ENCODE peak calls at places on chromosomes 1 and 21, in six cellular contexts. One of them, this sample, is unnamed.

GRCh38 chr1:227318003-227318851 is at the start of gene CDC42BPA:
- DNase-seq in dorsolateral prefrontal cortex: peak; percentile 72
- DNase-seq in hippocampal formation: peak; percentile 86
- DNase-seq in hepatic stellate cell: peak; percentile 92
- DNase-seq in activated CD8-positive, alpha-beta T cell treated with anti-CD3 and anti-CD28 coated beads for 36 hours: peak; percentile 46
- DNase-seq in effector memory CD8-positive, alpha-beta T cell: peak; percentile 16
- DNase-seq in this sample: no peak

GRCh38 chr21:44011123-44011773 is 861 bp upstream of the TRAPPC10 start:
- DNase-seq in dorsolateral prefrontal cortex: no peak
- DNase-seq in hippocampal formation: no peak
- DNase-seq in hepatic stellate cell: no peak
- DNase-seq in activated CD8-positive, alpha-beta T cell treated with anti-CD3 and anti-CD28 coated beads for 36 hours: no peak
- DNase-seq in effector memory CD8-positive, alpha-beta T cell: no peak
- DNase-seq in this sample: no peak

GRCh38 chr1:53549781-53550180 is 90.6 kb downstream of the DMRTB1 start:
- DNase-seq in dorsolateral prefrontal cortex: no peak
- DNase-seq in hippocampal formation: no peak
- DNase-seq in hepatic stellate cell: no peak
- DNase-seq in activated CD8-positive, alpha-beta T cell treated with anti-CD3 and anti-CD28 coated beads for 36 hours: no peak
- DNase-seq in effector memory CD8-positive, alpha-beta T cell: no peak
- DNase-seq in this sample: no peak

GRCh38 chr1:160309183-160309535 is 24.2 kb upstream of the PEX19 start:
- DNase-seq in dorsolateral prefrontal cortex: no peak
- DNase-seq in hippocampal formation: no peak
- DNase-seq in hepatic stellate cell: peak; percentile 19
- DNase-seq in activated CD8-positive, alpha-beta T cell treated with anti-CD3 and anti-CD28 coated beads for 36 hours: no peak
- DNase-seq in effector memory CD8-positive, alpha-beta T cell: no peak
- DNase-seq in this sample: no peak

GRCh38 chr1:248688527-248689298 is 13.9 kb downstream of the OR14I1 start:
- DNase-seq in dorsolateral prefrontal cortex: no peak
- DNase-seq in hippocampal formation: no peak
- DNase-seq in hepatic stellate cell: no peak
- DNase-seq in activated CD8-positive, alpha-beta T cell treated with anti-CD3 and anti-CD28 coated beads for 36 hours: no peak
- DNase-seq in effector memory CD8-positive, alpha-beta T cell: no peak
- DNase-seq in this sample: no peak

GRCh38 chr1:8351693-8352470 is 34.0 kb downstream of the SLC45A1 start:
- DNase-seq in dorsolateral prefrontal cortex: no peak
- DNase-seq in hippocampal formation: no peak
- DNase-seq in hepatic stellate cell: no peak
- DNase-seq in activated CD8-positive, alpha-beta T cell treated with anti-CD3 and anti-CD28 coated beads for 36 hours: peak; percentile 31
- DNase-seq in effector memory CD8-positive, alpha-beta T cell: no peak
- DNase-seq in this sample: no peak

GRCh38 chr1:45348966-45349677 is 8.9 kb upstream of the MUTYH start:
- DNase-seq in dorsolateral prefrontal cortex: peak; percentile 81
- DNase-seq in hippocampal formation: no peak
- DNase-seq in hepatic stellate cell: no peak
- DNase-seq in activated CD8-positive, alpha-beta T cell treated with anti-CD3 and anti-CD28 coated beads for 36 hours: no peak
- DNase-seq in effector memory CD8-positive, alpha-beta T cell: no peak
- DNase-seq in this sample: no peak

GRCh38 chr1:27621067-27621920 is 13.7 kb downstream of the FGR start:
- DNase-seq in dorsolateral prefrontal cortex: no peak
- DNase-seq in hippocampal formation: no peak
- DNase-seq in hepatic stellate cell: no peak
- DNase-seq in activated CD8-positive, alpha-beta T cell treated with anti-CD3 and anti-CD28 coated beads for 36 hours: no peak
- DNase-seq in effector memory CD8-positive, alpha-beta T cell: no peak
- DNase-seq in this sample: no peak

GRCh38 chr1:87883906-87884305 is 555.2 kb downstream of the LMO4 start:
- DNase-seq in dorsolateral prefrontal cortex: no peak
- DNase-seq in hippocampal formation: no peak
- DNase-seq in hepatic stellate cell: no peak
- DNase-seq in activated CD8-positive, alpha-beta T cell treated with anti-CD3 and anti-CD28 coated beads for 36 hours: no peak
- DNase-seq in effector memory CD8-positive, alpha-beta T cell: no peak
- DNase-seq in this sample: no peak

GRCh38 chr1:111568160-111568559 is 51.4 kb upstream of the RAP1A start:
- DNase-seq in dorsolateral prefrontal cortex: no peak
- DNase-seq in hippocampal formation: no peak
- DNase-seq in hepatic stellate cell: no peak
- DNase-seq in activated CD8-positive, alpha-beta T cell treated with anti-CD3 and anti-CD28 coated beads for 36 hours: no peak
- DNase-seq in effector memory CD8-positive, alpha-beta T cell: no peak
- DNase-seq in this sample: no peak

GRCh38 chr1:5745776-5746610 is 246.2 kb downstream of the NPHP4 start:
- DNase-seq in dorsolateral prefrontal cortex: peak; percentile 62
- DNase-seq in hippocampal formation: peak; percentile 41
- DNase-seq in hepatic stellate cell: peak; percentile 88
- DNase-seq in activated CD8-positive, alpha-beta T cell treated with anti-CD3 and anti-CD28 coated beads for 36 hours: peak; percentile 63
- DNase-seq in effector memory CD8-positive, alpha-beta T cell: peak; percentile 61
- DNase-seq in this sample: peak; percentile 39

GRCh38 chr1:50156241-50157010 is 47.7 kb downstream of the ELAVL4 start:
- DNase-seq in dorsolateral prefrontal cortex: no peak
- DNase-seq in hippocampal formation: no peak
- DNase-seq in hepatic stellate cell: no peak
- DNase-seq in activated CD8-positive, alpha-beta T cell treated with anti-CD3 and anti-CD28 coated beads for 36 hours: no peak
- DNase-seq in effector memory CD8-positive, alpha-beta T cell: no peak
- DNase-seq in this sample: no peak

GRCh38 chr21:43905726-43906455 is 40.9 kb downstream of the AGPAT3 start:
- DNase-seq in dorsolateral prefrontal cortex: no peak
- DNase-seq in hippocampal formation: no peak
- DNase-seq in hepatic stellate cell: no peak
- DNase-seq in activated CD8-positive, alpha-beta T cell treated with anti-CD3 and anti-CD28 coated beads for 36 hours: no peak
- DNase-seq in effector memory CD8-positive, alpha-beta T cell: no peak
- DNase-seq in this sample: no peak

GRCh38 chr1:244197851-244198375 is 146.8 kb downstream of the ZBTB18 start:
- DNase-seq in dorsolateral prefrontal cortex: no peak
- DNase-seq in hippocampal formation: no peak
- DNase-seq in hepatic stellate cell: no peak
- DNase-seq in activated CD8-positive, alpha-beta T cell treated with anti-CD3 and anti-CD28 coated beads for 36 hours: no peak
- DNase-seq in effector memory CD8-positive, alpha-beta T cell: no peak
- DNase-seq in this sample: no peak

GRCh38 chr1:8244304-8244703 is 73.6 kb upstream of the SLC45A1 start:
- DNase-seq in dorsolateral prefrontal cortex: no peak
- DNase-seq in hippocampal formation: no peak
- DNase-seq in hepatic stellate cell: no peak
- DNase-seq in activated CD8-positive, alpha-beta T cell treated with anti-CD3 and anti-CD28 coated beads for 36 hours: no peak
- DNase-seq in effector memory CD8-positive, alpha-beta T cell: no peak
- DNase-seq in this sample: no peak

GRCh38 chr1:25081496-25081895 is 150.8 kb downstream of the SYF2 start:
- DNase-seq in dorsolateral prefrontal cortex: no peak
- DNase-seq in hippocampal formation: no peak
- DNase-seq in hepatic stellate cell: no peak
- DNase-seq in activated CD8-positive, alpha-beta T cell treated with anti-CD3 and anti-CD28 coated beads for 36 hours: no peak
- DNase-seq in effector memory CD8-positive, alpha-beta T cell: no peak
- DNase-seq in this sample: no peak

GRCh38 chr1:234890694-234891093 is 237.9 kb downstream of the TOMM20 start:
- DNase-seq in dorsolateral prefrontal cortex: no peak
- DNase-seq in hippocampal formation: no peak
- DNase-seq in hepatic stellate cell: no peak
- DNase-seq in activated CD8-positive, alpha-beta T cell treated with anti-CD3 and anti-CD28 coated beads for 36 hours: no peak
- DNase-seq in effector memory CD8-positive, alpha-beta T cell: no peak
- DNase-seq in this sample: no peak

GRCh38 chr1:164693564-164694359 is 134.8 kb downstream of the PBX1 start:
- DNase-seq in dorsolateral prefrontal cortex: no peak
- DNase-seq in hippocampal formation: no peak
- DNase-seq in hepatic stellate cell: no peak
- DNase-seq in activated CD8-positive, alpha-beta T cell treated with anti-CD3 and anti-CD28 coated beads for 36 hours: no peak
- DNase-seq in effector memory CD8-positive, alpha-beta T cell: no peak
- DNase-seq in this sample: no peak

GRCh38 chr1:17550684-17551584 is 11.4 kb downstream of the ARHGEF10L start:
- DNase-seq in dorsolateral prefrontal cortex: no peak
- DNase-seq in hippocampal formation: no peak
- DNase-seq in hepatic stellate cell: no peak
- DNase-seq in activated CD8-positive, alpha-beta T cell treated with anti-CD3 and anti-CD28 coated beads for 36 hours: no peak
- DNase-seq in effector memory CD8-positive, alpha-beta T cell: no peak
- DNase-seq in this sample: no peak

GRCh38 chr1:192805832-192806323 is 3.0 kb upstream of the RGS2 start:
- DNase-seq in dorsolateral prefrontal cortex: no peak
- DNase-seq in hippocampal formation: peak; percentile 57
- DNase-seq in hepatic stellate cell: peak; percentile 57
- DNase-seq in activated CD8-positive, alpha-beta T cell treated with anti-CD3 and anti-CD28 coated beads for 36 hours: peak; percentile 14
- DNase-seq in effector memory CD8-positive, alpha-beta T cell: peak; percentile 33
- DNase-seq in this sample: no peak

GRCh38 chr1:178183796-178184195 is 89.9 kb downstream of the RASAL2 start:
- DNase-seq in dorsolateral prefrontal cortex: no peak
- DNase-seq in hippocampal formation: no peak
- DNase-seq in hepatic stellate cell: no peak
- DNase-seq in activated CD8-positive, alpha-beta T cell treated with anti-CD3 and anti-CD28 coated beads for 36 hours: no peak
- DNase-seq in effector memory CD8-positive, alpha-beta T cell: no peak
- DNase-seq in this sample: no peak